ENCODE peak calls at places on chromosome 6, in four cellular contexts. X, E, G and D are unnamed samples.

GRCh38 chr6:75601608-75602163 is at the start of gene SENP6:
- DNase-seq in X (peak), E (peak), G (peak), D (peak)

GRCh38 chr6:7545509-7546369 is 4.3 kb downstream of the DSP start:
- DNase-seq in X (no peak), E (no peak), G (no peak), D (no peak)

GRCh38 chr6:35487653-35488516 is 9.0 kb downstream of the TEAD3 start:
- DNase-seq in X (no peak), E (no peak), G (no peak), D (no peak)

GRCh38 chr6:1703923-1704322 is 94.2 kb downstream of the FOXC1 start:
- DNase-seq in X (no peak), E (no peak), G (no peak), D (no peak)

GRCh38 chr6:31834704-31835375 is 7.3 kb downstream of the HSPA1B start:
- DNase-seq in X (peak), E (peak), G (peak), D (peak)

GRCh38 chr6:157944983-157945931 is 36.4 kb upstream of the SYNJ2 start:
- DNase-seq in X (no peak), E (no peak), G (no peak), D (no peak)

GRCh38 chr6:137779982-137780381 is 87.1 kb upstream of the TNFAIP3 start:
- DNase-seq in X (no peak), E (no peak), G (no peak), D (no peak)

GRCh38 chr6:30556006-30556713 is at the start of gene GNL1:
- DNase-seq in X (peak), E (peak), G (peak), D (peak)